ENCODE peak calls at places on chromosomes 5 and 9, in nine cellular contexts. P is fibroblast of mammary gland, T is Peyer's patch, Q is neural progenitor cell, S is foreskin fibroblast, E is A549, C is AG10803, H is GM12865, J is fibroblast of lung. N is an unnamed sample.

GRCh38 chr5:169656125-169656990 is 19.3 kb downstream of the DOCK2 start:
- DNase-seq in P (peak; percentile 78), T (no peak), Q (no peak), S (peak; percentile 31), E (no peak), C (no peak), H (peak; percentile 91), J (peak; percentile 46), N (peak; percentile 41)

GRCh38 chr9:98971168-98971914 is 27.6 kb downstream of the COL15A1 start:
- DNase-seq in P (peak; percentile 79), T (no peak), Q (no peak), S (peak; percentile 88), E (no peak), C (peak; percentile 62), H (no peak), J (peak; percentile 78), N (peak; percentile 78)

GRCh38 chr5:5055708-5056107 is 84.4 kb upstream of the ADAMTS16 start:
- DNase-seq in P (no peak), T (no peak), Q (no peak), S (no peak), E (no peak), C (no peak), H (no peak), J (no peak), N (no peak)

GRCh38 chr9:91978739-91979414 is 28.8 kb upstream of the ROR2 start:
- DNase-seq in P (peak; percentile 86), T (no peak), Q (peak; percentile 71), S (peak; percentile 80), E (peak; percentile 46), C (peak; percentile 95), H (peak; percentile 27), J (peak; percentile 92), N (peak; percentile 90)

GRCh38 chr9:87193925-87194380 is 246.6 kb upstream of the GAS1 start:
- DNase-seq in P (peak; percentile 95), T (no peak), Q (no peak), S (peak; percentile 94), E (no peak), C (peak; percentile 99), H (no peak), J (peak; percentile 93), N (peak; percentile 91)

GRCh38 chr9:20217596-20217995 is 404.7 kb downstream of the MLLT3 start:
- DNase-seq in P (peak; percentile 40), T (no peak), Q (no peak), S (peak; percentile 61), E (no peak), C (no peak), H (no peak), J (no peak), N (no peak)

GRCh38 chr5:1765880-1766235 is 33.8 kb downstream of the MRPL36 start:
- DNase-seq in P (no peak), T (no peak), Q (no peak), S (no peak), E (no peak), C (no peak), H (no peak), J (no peak), N (no peak)

GRCh38 chr5:370311-370958 is 48.9 kb downstream of the AHRR start:
- DNase-seq in P (no peak), T (peak; percentile 34), Q (no peak), S (no peak), E (no peak), C (no peak), H (no peak), J (no peak), N (no peak)

GRCh38 chr9:107784235-107784958 is 294.8 kb upstream of the KLF4 start:
- DNase-seq in P (peak; percentile 97), T (no peak), Q (no peak), S (peak; percentile 96), E (no peak), C (peak; percentile 91), H (peak; percentile 40), J (peak; percentile 66), N (peak; percentile 97)

GRCh38 chr9:101791533-101791932 is 53.1 kb upstream of the GRIN3A start:
- DNase-seq in P (no peak), T (no peak), Q (no peak), S (no peak), E (no peak), C (no peak), H (no peak), J (no peak), N (no peak)

GRCh38 chr9:101796044-101796443 is 57.6 kb upstream of the GRIN3A start:
- DNase-seq in P (no peak), T (no peak), Q (no peak), S (no peak), E (no peak), C (no peak), H (no peak), J (no peak), N (no peak)

GRCh38 chr9:101795147-101795546 is 56.7 kb upstream of the GRIN3A start:
- DNase-seq in P (peak; percentile 1), T (no peak), Q (no peak), S (no peak), E (no peak), C (no peak), H (no peak), J (no peak), N (no peak)

GRCh38 chr9:101792475-101792874 is 54.0 kb upstream of the GRIN3A start:
- DNase-seq in P (no peak), T (no peak), Q (no peak), S (no peak), E (no peak), C (no peak), H (peak; percentile 1), J (no peak), N (no peak)

DNA sequence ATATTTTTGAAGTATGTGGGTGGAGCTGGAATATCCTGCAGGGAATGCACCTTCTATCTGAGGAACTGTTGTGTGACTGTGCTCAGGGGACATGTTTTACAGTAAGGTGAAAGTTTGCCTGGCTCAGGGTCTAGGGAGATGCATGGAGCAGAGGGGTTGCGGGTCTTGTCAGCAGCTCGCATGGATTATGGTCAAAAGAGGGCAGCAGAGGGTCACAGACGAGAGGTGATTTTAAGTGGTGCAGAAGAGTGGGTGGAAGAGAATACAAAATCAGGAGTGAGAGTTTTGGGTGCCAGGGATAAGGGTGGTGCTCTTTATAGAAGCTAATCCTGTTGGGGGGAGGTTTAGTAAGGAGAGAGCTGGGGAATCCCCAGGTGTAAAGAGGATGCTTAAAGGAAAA is 53.5 kb upstream of the GRIN3A start:
- DNase-seq in P (peak; percentile 36), T (peak; percentile 69), Q (peak; percentile 70), S (no peak), E (peak; percentile 15), C (no peak), H (peak; percentile 57), J (peak; percentile 2), N (peak; percentile 0)
- TF ChIP-seq CTCF in P (peak; percentile 33), T (peak; percentile 21), Q (peak; percentile 71), S (no peak), E (peak; percentile 51), C (peak; percentile 29), H (peak; percentile 53), J (no peak), N (no peak)

DNA sequence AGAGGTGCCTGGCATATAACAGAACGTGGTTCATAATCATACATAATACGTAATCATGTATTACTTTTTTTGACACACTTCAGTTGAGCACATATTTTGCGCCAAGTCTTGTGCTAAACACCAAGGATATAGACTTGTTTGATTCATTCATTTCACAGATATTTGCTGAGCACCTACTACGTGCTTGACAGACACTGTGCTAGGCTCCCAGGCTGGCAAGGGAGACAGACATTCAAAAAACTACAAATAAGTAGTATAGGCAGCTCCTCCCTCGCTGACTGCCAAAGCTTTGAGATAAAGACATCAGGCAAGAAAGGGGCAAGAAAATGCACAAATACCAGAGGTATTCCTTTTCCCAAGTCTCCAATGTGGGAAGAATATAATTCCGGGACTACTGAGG is 122.5 kb upstream of the CPEB4 start:
- DNase-seq in P (no peak), T (no peak), Q (no peak), S (no peak), E (no peak), C (no peak), H (no peak), J (no peak), N (no peak)
- H3K4me3 ChIP-seq in P (no peak overlapping the region), T (no peak overlapping the region), Q (no peak overlapping the region), S (no peak overlapping the region), E (no peak overlapping the region), C (no peak overlapping the region), H (no peak overlapping the region), J (no peak overlapping the region), N (no peak overlapping the region)

DNA sequence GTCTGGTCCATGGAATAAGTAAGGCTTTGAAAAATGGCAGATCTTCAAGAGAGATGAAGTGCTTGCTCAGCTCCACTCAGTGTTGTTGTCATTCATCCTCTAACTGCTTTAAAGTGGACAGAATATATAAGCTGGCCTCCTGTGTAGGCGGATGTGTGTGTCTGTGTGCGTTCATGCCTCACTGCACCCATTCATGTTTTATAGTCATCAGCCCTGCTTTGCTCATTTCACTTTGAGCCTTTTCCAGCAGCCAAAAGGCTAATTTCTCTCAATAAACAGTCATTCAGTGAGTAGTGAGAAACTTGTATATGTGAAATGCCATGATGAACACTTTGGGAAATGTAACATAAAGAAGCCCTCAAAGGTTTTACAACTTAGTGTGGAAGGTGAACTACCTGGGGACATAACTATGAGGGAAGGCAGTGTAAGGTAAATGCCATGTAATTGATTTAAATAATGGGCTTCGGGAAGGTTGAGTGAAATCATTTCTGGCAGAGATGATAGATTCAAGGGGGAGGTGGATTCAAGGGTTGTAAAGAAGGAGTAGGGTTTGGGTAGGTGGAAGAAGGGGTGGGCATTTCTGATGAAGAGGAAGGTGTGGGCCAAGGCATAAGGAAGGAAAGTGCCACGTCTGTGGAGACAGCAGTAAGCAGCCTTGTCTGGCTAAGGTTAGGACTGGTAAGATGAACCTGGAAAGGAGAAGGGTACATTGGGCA is 15.7 kb downstream of the TTC23L start:
- DNase-seq in P (no peak), T (no peak), Q (peak; percentile 45), S (no peak), E (no peak), C (no peak), H (peak; percentile 82), J (peak; percentile 86), N (no peak)
- TF ChIP-seq CTCF in P (no peak), T (no peak), Q (no peak), S (no peak), E (no peak), C (no peak), H (no peak), J (no peak), N (no peak)

GRCh38 chr5:154541553-154541952 is 63.5 kb upstream of the HAND1 start:
- DNase-seq in P (no peak), T (no peak), Q (no peak), S (no peak), E (no peak), C (no peak), H (peak; percentile 48), J (no peak), N (peak; percentile 72)

GRCh38 chr5:154543380-154543779 is 65.4 kb upstream of the HAND1 start:
- DNase-seq in P (peak; percentile 49), T (no peak), Q (no peak), S (no peak), E (no peak), C (peak; percentile 8), H (peak; percentile 43), J (peak; percentile 44), N (peak; percentile 10)

GRCh38 chr5:154542000-154542399 is 64.0 kb upstream of the HAND1 start:
- DNase-seq in P (no peak), T (no peak), Q (no peak), S (no peak), E (no peak), C (no peak), H (no peak), J (no peak), N (no peak)

GRCh38 chr5:154540600-154540999 is 62.6 kb upstream of the HAND1 start:
- DNase-seq in P (no peak), T (no peak), Q (no peak), S (no peak), E (no peak), C (no peak), H (no peak), J (no peak), N (no peak)

GRCh38 chr5:154542581-154542980 is 64.6 kb upstream of the HAND1 start:
- DNase-seq in P (peak; percentile 17), T (no peak), Q (no peak), S (no peak), E (no peak), C (no peak), H (no peak), J (no peak), N (no peak)
- H3K4me3 ChIP-seq in P (no peak overlapping the region), T (no peak overlapping the region), Q (no peak overlapping the region), S (no peak overlapping the region), E (no peak overlapping the region), C (no peak overlapping the region), H (no peak overlapping the region), J (no peak overlapping the region), N (no peak overlapping the region)

N was measured in fibroblast of villous mesenchyme.